ENCODE peak calls at places on chromosomes 12 and 14, in four cellular contexts. E is HepG2, W is upper lobe of left lung, M is GM12878. X is an unnamed sample. For H3K4me1 and H3K36me3, the result is how much of the 10 kb centered on the place peaks cover.

GRCh38 chr12:54384591-54385041 is at the start of gene ZNF385A:
- ATAC-seq in M (peak), E (no peak), W (peak), X (no peak)

GRCh38 chr12:69779928-69780327 is 41.3 kb downstream of the RAB3IP start:
- ATAC-seq in E (peak), M (peak), W (no peak), X (no peak)

GRCh38 chr14:52338282-52338681 is 24.2 kb downstream of the PTGER2 start:
- ATAC-seq in M (no peak), W (peak), E (no peak), X (no peak)

GRCh38 chr12:106953352-106954260 is 2.1 kb upstream of the TMEM263 start:
- ATAC-seq in M (no peak), E (no peak), W (no peak), X (no peak)

GRCh38 chr14:93706360-93706955 is 81.8 kb downstream of the PRIMA1 start:
- ATAC-seq in M (no peak), W (no peak), E (no peak), X (no peak)

GRCh38 chr14:75258079-75258802 is 20.4 kb upstream of the FOS start:
- ATAC-seq in W (peak), E (peak), M (peak), X (peak)

GRCh38 chr12:5051913-5052312 is 8.2 kb downstream of the KCNA5 start:
- ATAC-seq in M (peak), E (no peak), W (no peak), X (no peak)

GRCh38 chr12:40801861-40802260 is 109.6 kb downstream of the CNTN1 start:
- ATAC-seq in E (no peak), W (no peak), M (no peak), X (no peak)

GRCh38 chr12:64625243-64626077 is 15.2 kb downstream of the RASSF3 start:
- ATAC-seq in E (peak), M (peak), W (peak), X (peak)

GRCh38 chr14:98984719-98985041 is 287.3 kb downstream of the BCL11B start:
- ATAC-seq in E (no peak), M (no peak), W (no peak), X (no peak)

GRCh38 chr12:4112734-4113396 is 160.7 kb upstream of the CCND2 start:
- ATAC-seq in M (no peak), W (no peak), E (no peak), X (no peak)

GRCh38 chr12:124157416-124157815 is 137.5 kb upstream of the RFLNA start:
- ATAC-seq in E (no peak), W (no peak), M (no peak), X (no peak)

GRCh38 chr12:68951652-68952051 is 18.7 kb upstream of the CPM start:
- ATAC-seq in W (peak), M (no peak), E (no peak), X (peak)

GRCh38 chr14:63624203-63624602 is 17.5 kb downstream of the WDR89 start:
- ATAC-seq in M (no peak), W (no peak), E (no peak), X (no peak)

GRCh38 chr14:60647081-60647836 is 2.0 kb downstream of the SIX1 start:
- ATAC-seq in M (peak), W (peak), E (peak), X (no peak)

GRCh38 chr12:76674669-76675315 is 89.1 kb upstream of the ZDHHC17 start:
- ATAC-seq in M (no peak), E (no peak), W (no peak), X (no peak)

GRCh38 chr12:103903979-103904378 is 26.2 kb upstream of the HSP90B1 start:
- ATAC-seq in M (no peak), E (peak), W (no peak), X (no peak)

GRCh38 chr12:57743769-57744168 is 1.1 kb upstream of the TSPAN31 start:
- ATAC-seq in W (no peak), M (no peak), E (no peak), X (no peak)

GRCh38 chr12:15731940-15732339 is 57.2 kb downstream of the EPS8 start:
- ATAC-seq in W (no peak), M (peak), E (no peak), X (no peak)

GRCh38 chr12:104733717-104734175 is 224.3 kb downstream of the SLC41A2 start:
- ATAC-seq in W (no peak), M (peak), E (peak), X (no peak)

GRCh38 chr12:122029620-122030426 is 8.1 kb downstream of the BCL7A start:
- ATAC-seq in E (peak), M (peak), W (peak), X (no peak)

GRCh38 chr12:87779016-87779415 is 250.2 kb downstream of the C12orf50 start:
- ATAC-seq in W (no peak), M (no peak), E (no peak), X (no peak)

GRCh38 chr14:85088231-85088630 is 441.7 kb upstream of the FLRT2 start:
- ATAC-seq in E (no peak), M (no peak), W (peak), X (peak)

GRCh38 chr14:66662374-66662773 is 154.4 kb downstream of the GPHN start:
- ATAC-seq in W (no peak), M (peak), E (peak), X (no peak)

GRCh38 chr14:95503365-95504134 is 12.9 kb downstream of the SYNE3 start:
- ATAC-seq in M (peak), W (no peak), E (no peak), X (no peak)

GRCh38 chr12:89742337-89743022 is 33.8 kb upstream of the ATP2B1 start:
- ATAC-seq in W (no peak), E (no peak), M (peak), X (no peak)

GRCh38 chr12:91381309-91381804 is 198.7 kb upstream of the DCN start:
- ATAC-seq in M (peak), W (peak), E (no peak), X (peak)
- TF ChIP-seq EP300 in M (no peak), W (no peak), E (no peak), X (no peak)

GRCh38 chr14:68810173-68811153 is 17.6 kb upstream of the ZFP36L1 start:
- ATAC-seq in E (no peak), M (no peak), W (no peak), X (no peak)

GRCh38 chr14:68811161-68811560 is 18.3 kb upstream of the ZFP36L1 start:
- ATAC-seq in E (no peak), W (no peak), M (no peak), X (no peak)

GRCh38 chr14:68815288-68816182 is 22.7 kb upstream of the ZFP36L1 start:
- ATAC-seq in M (peak), W (no peak), E (no peak), X (no peak)

GRCh38 chr14:68814376-68815287 is 21.8 kb upstream of the ZFP36L1 start:
- ATAC-seq in E (peak), M (peak), W (no peak), X (no peak)

DNA sequence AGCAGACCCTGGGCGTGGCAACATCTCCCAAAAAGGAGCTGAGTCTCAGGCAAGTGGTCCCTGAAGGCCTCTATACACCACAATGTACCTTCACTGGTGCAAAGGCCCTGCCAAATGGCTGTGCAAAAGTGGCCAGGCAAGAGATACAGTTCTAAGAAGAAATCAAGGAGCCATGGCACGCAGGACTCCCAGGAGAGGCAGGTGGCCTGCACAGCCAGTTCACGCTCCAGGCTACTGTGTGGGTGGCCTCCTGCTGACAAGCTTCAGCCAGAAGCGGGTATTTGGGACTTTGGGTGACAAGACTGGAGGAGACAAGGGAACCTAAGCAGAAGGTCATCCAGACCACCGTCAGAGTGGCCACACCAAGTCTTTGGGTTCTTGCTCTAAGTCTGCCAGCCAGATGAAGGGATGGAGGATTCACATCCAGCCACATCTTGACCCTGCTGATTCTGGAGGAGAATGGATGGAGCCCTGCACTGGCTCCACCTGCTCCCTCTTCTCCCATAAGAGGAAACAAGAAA is 20.5 kb upstream of the ZFP36L1 start:
- ATAC-seq in M (no peak), E (no peak), W (no peak), X (no peak)
- H3K4me1 ChIP-seq in M (under half), E (under half), W (under half), X (under half)

GRCh38 chr12:6979021-6979420 is 8.3 kb downstream of the EMG1 start:
- ATAC-seq in M (no peak), W (peak), E (no peak), X (no peak)
- H3K36me3 ChIP-seq in M (under half), W (half or more), E (under half), X (under half)

GRCh38 chr12:47967461-47968430 is 4.3 kb downstream of the TMEM106C start:
- ATAC-seq in E (no peak), W (peak), M (no peak), X (peak)

GRCh38 chr12:47962198-47962597 is 1.2 kb upstream of the TMEM106C start:
- ATAC-seq in E (no peak), M (no peak), W (no peak), X (no peak)

GRCh38 chr12:47965581-47965980 is 2.2 kb downstream of the TMEM106C start:
- ATAC-seq in W (no peak), E (no peak), M (no peak), X (no peak)

GRCh38 chr12:47964102-47964723 is 817 bp downstream of the TMEM106C start:
- ATAC-seq in E (peak), M (peak), W (no peak), X (no peak)

GRCh38 chr12:47963340-47964040 is at the start of gene TMEM106C:
- ATAC-seq in W (peak), E (peak), M (peak), X (peak)
- TF ChIP-seq EP300 in W (no peak), E (no peak), M (no peak), X (no peak)

GRCh38 chr12:6368906-6369525 is 6.3 kb downstream of the SCNN1A start:
- ATAC-seq in W (no peak), M (no peak), E (no peak), X (no peak)
- H3K4me1 ChIP-seq in W (half or more), M (under half), E (half or more), X (under half)

X was measured in gastroesophageal sphincter.